ENCODE peak calls at places on chromosomes 7 and 10, in five cellular contexts. I, D, Z, X and S are unnamed samples.

GRCh38 chr10:47259521-47259920 is 40.5 kb upstream of the GDF10 start:
- DNase-seq in I (no peak), D (no peak), Z (no peak), X (no peak), S (no peak)

GRCh38 chr10:97178074-97178473 is 7.7 kb downstream of the SLIT1 start:
- DNase-seq in I (no peak), D (no peak), Z (no peak), X (no peak), S (no peak)

GRCh38 chr7:73701357-73701995 is 18.0 kb downstream of the STX1A start:
- DNase-seq in I (no peak), D (peak), Z (no peak), X (peak), S (no peak)

GRCh38 chr7:129790136-129790535 is 162.6 kb downstream of the UBE2H start:
- DNase-seq in I (no peak), D (peak), Z (no peak), X (no peak), S (no peak)

GRCh38 chr7:106175507-106175906 is 63.4 kb upstream of the SYPL1 start:
- DNase-seq in I (no peak), D (no peak), Z (no peak), X (no peak), S (no peak)

GRCh38 chr7:158050441-158051371 is 536.9 kb downstream of the PTPRN2 start:
- DNase-seq in I (peak), D (no peak), Z (no peak), X (no peak), S (no peak)

GRCh38 chr10:109977382-109977806 is 30.4 kb upstream of the ADD3 start:
- DNase-seq in I (no peak), D (no peak), Z (no peak), X (no peak), S (peak)

GRCh38 chr10:96984512-96985225 is 152.6 kb downstream of the LCOR start:
- DNase-seq in I (no peak), D (no peak), Z (no peak), X (no peak), S (no peak)

GRCh38 chr10:103124420-103125096 is 68.5 kb downstream of the NT5C2 start:
- DNase-seq in I (no peak), D (no peak), Z (no peak), X (no peak), S (no peak)

GRCh38 chr7:44990520-44991023 is 9.4 kb upstream of the CCM2 start:
- DNase-seq in I (no peak), D (peak), Z (no peak), X (peak), S (no peak)

GRCh38 chr7:150451833-150452431 is 1.5 kb downstream of the GIMAP8 start:
- DNase-seq in I (no peak), D (no peak), Z (no peak), X (no peak), S (no peak)

GRCh38 chr10:73762915-73763314 is 18.7 kb downstream of the SEC24C start:
- DNase-seq in I (no peak), D (peak), Z (no peak), X (no peak), S (no peak)

GRCh38 chr10:14954001-14954770 is at the start of gene DCLRE1C:
- DNase-seq in I (peak), D (peak), Z (peak), X (peak), S (peak)

GRCh38 chr7:74207586-74207985 is 2.2 kb upstream of the LAT2 start:
- DNase-seq in I (no peak), D (no peak), Z (no peak), X (no peak), S (no peak)

GRCh38 chr10:4678023-4678950 is 147.7 kb upstream of the AKR1E2 start:
- DNase-seq in I (no peak), D (peak), Z (no peak), X (no peak), S (no peak)

GRCh38 chr7:50508471-50508943 is 56.7 kb downstream of the DDC start:
- DNase-seq in I (no peak), D (no peak), Z (no peak), X (no peak), S (no peak)

GRCh38 chr10:114403545-114404161 is 649 bp downstream of the AFAP1L2 start:
- DNase-seq in I (no peak), D (no peak), Z (peak), X (no peak), S (no peak)

GRCh38 chr10:43293677-43294057 is 26.8 kb upstream of the RASGEF1A start:
- DNase-seq in I (peak), D (no peak), Z (no peak), X (no peak), S (no peak)

GRCh38 chr7:147571436-147572180 is 1019.0 kb upstream of the C7orf33 start:
- DNase-seq in I (no peak), D (no peak), Z (no peak), X (no peak), S (no peak)

GRCh38 chr10:120420421-120420820 is 36.6 kb upstream of the PLPP4 start:
- DNase-seq in I (no peak), D (no peak), Z (no peak), X (no peak), S (no peak)

GRCh38 chr10:71545001-71545400 is 148.3 kb downstream of the CDH23 start:
- DNase-seq in I (no peak), D (no peak), Z (no peak), X (no peak), S (no peak)

GRCh38 chr10:78053201-78053868 is 19.7 kb downstream of the RPS24 start:
- DNase-seq in I (no peak), D (peak), Z (no peak), X (no peak), S (no peak)

GRCh38 chr7:111772716-111773115 is 210.4 kb upstream of the IMMP2L start:
- DNase-seq in I (no peak), D (no peak), Z (no peak), X (no peak), S (no peak)

GRCh38 chr7:1228535-1229333 is 3.9 kb upstream of the UNCX start:
- DNase-seq in I (no peak), D (no peak), Z (no peak), X (no peak), S (no peak)

GRCh38 chr7:2807455-2807845 is 36.7 kb downstream of the GNA12 start:
- DNase-seq in I (no peak), D (no peak), Z (no peak), X (no peak), S (no peak)

GRCh38 chr10:71059059-71059818 is 153.1 kb upstream of the UNC5B start:
- DNase-seq in I (no peak), D (no peak), Z (peak), X (no peak), S (no peak)

GRCh38 chr10:132420469-132421376 is 23.7 kb downstream of the PWWP2B start:
- DNase-seq in I (no peak), D (no peak), Z (no peak), X (peak), S (no peak)

GRCh38 chr10:87862644-87863101 is 660 bp downstream of the KLLN start:
- DNase-seq in I (no peak), D (peak), Z (no peak), X (no peak), S (no peak)

GRCh38 chr10:3948843-3949242 is 163.8 kb upstream of the KLF6 start:
- DNase-seq in I (peak), D (peak), Z (no peak), X (peak), S (no peak)

GRCh38 chr7:129774359-129774758 is 162.8 kb downstream of the NRF1 start:
- DNase-seq in I (peak), D (no peak), Z (no peak), X (no peak), S (no peak)

GRCh38 chr7:90626011-90626410 is 29.9 kb downstream of the CDK14 start:
- DNase-seq in I (no peak), D (peak), Z (no peak), X (no peak), S (no peak)

GRCh38 chr7:113774182-113774807 is 144.5 kb downstream of the PPP1R3A start:
- DNase-seq in I (no peak), D (peak), Z (no peak), X (no peak), S (no peak)

GRCh38 chr10:124641282-124642075 is 102.7 kb downstream of the FAM53B start:
- DNase-seq in I (no peak), D (peak), Z (peak), X (peak), S (no peak)
- H3K27ac ChIP-seq in I (peak), D (no peak), Z (peak), X (peak), S (peak)

GRCh38 chr7:63105978-63106377 is 892.7 kb upstream of the ZNF722 start:
- DNase-seq in I (no peak), D (no peak), Z (no peak), X (no peak), S (no peak)
- TF ChIP-seq CTCF in I (no peak), D (no peak), Z (no peak), X (no peak), S (no peak)

GRCh38 chr10:1187855-1188555 is 131.8 kb downstream of the WDR37 start:
- DNase-seq in I (peak), D (no peak), Z (no peak), X (no peak), S (no peak)

GRCh38 chr10:1185911-1186692 is 129.9 kb downstream of the WDR37 start:
- DNase-seq in I (peak), D (no peak), Z (no peak), X (no peak), S (no peak)

GRCh38 chr10:1187151-1187854 is 131.1 kb downstream of the WDR37 start:
- DNase-seq in I (peak), D (no peak), Z (no peak), X (no peak), S (no peak)

GRCh38 chr10:1184541-1185415 is 128.6 kb downstream of the WDR37 start:
- DNase-seq in I (peak), D (no peak), Z (no peak), X (no peak), S (no peak)

DNA sequence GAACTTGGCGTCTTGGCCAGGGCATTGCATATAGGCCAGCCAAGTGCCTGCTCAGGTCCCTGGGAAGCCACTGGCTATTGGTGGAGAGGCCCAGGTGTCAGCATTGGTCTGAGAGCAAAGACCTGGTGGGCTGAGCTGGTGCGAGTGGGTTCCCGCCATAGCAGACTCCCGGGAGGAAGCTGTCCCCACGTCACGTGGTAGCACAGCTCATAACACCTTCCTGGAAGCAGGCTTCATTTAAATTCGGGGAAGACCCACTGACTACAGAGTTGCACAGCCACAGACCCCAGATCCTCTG is 130.5 kb downstream of the WDR37 start:
- DNase-seq in I (peak), D (no peak), Z (no peak), X (no peak), S (no peak)
- H3K27ac ChIP-seq in I (no peak), D (no peak), Z (no peak), X (no peak), S (no peak)

GRCh38 chr10:44386546-44387052 is 1.7 kb upstream of the CXCL12 start:
- DNase-seq in I (peak), D (peak), Z (peak), X (no peak), S (peak)
- TF ChIP-seq CTCF in I (peak), D (peak), Z (peak), X (peak), S (peak)

DNA sequence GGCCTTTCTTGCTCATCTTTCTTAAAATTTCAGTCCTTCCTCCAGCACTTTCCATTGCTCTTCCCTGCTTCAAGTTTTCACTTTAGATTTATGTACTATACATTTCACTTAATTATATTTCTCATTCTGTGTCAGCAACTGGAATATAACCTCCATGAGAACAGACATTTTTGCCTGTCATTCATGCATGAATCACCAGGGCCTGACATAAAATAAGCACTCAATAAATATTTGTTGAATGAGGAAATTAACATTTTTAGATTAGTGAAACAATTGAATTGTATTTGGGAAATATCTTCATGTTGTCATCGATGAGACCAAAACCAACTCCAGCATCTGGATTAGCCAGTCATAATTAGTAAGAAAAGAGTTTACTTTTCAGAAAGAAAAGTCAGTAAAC is 6.1 kb downstream of the SAMD9L start:
- DNase-seq in I (no peak), D (no peak), Z (no peak), X (no peak), S (no peak)
- H3K27ac ChIP-seq in I (no peak), D (no peak), Z (no peak), X (no peak), S (no peak)

GRCh38 chr10:108112218-108112617 is 947.7 kb upstream of the SORCS1 start:
- DNase-seq in I (no peak), D (no peak), Z (no peak), X (no peak), S (no peak)
- TF ChIP-seq CTCF in I (no peak), D (no peak), Z (no peak), X (peak), S (no peak)

DNA sequence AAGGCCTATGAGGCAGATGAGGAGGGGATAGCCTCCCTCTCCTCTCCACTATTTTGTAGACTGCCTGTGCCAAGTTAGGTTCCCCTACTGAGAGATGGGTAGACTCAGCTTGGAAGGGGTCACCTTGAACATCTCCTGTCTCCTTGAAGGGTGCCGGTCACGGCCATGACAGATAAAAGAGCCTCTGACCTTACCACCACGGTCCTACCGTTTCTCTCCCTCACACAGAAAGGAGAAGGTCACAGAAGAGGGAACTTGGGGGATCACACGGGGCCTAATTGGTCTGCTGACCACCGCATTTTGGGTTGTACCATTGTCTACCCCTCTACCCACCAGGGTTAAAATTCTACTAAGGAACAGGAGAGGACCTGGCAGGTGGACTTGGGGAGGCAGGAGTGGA is 17.0 kb downstream of the PRSS2 start:
- DNase-seq in I (no peak), D (no peak), Z (no peak), X (no peak), S (no peak)
- H3K27ac ChIP-seq in I (no peak), D (no peak), Z (peak), X (no peak), S (no peak)

GRCh38 chr7:97846945-97847344 is 25.3 kb downstream of the ASNS start:
- DNase-seq in I (no peak), D (no peak), Z (no peak), X (no peak), S (no peak)

GRCh38 chr7:97842772-97843345 is 29.3 kb downstream of the ASNS start:
- DNase-seq in I (no peak), D (no peak), Z (no peak), X (no peak), S (no peak)

GRCh38 chr7:97844036-97844435 is 28.2 kb downstream of the ASNS start:
- DNase-seq in I (no peak), D (peak), Z (no peak), X (no peak), S (no peak)

GRCh38 chr7:97845622-97846203 is 26.5 kb downstream of the ASNS start:
- DNase-seq in I (no peak), D (peak), Z (no peak), X (no peak), S (no peak)

DNA sequence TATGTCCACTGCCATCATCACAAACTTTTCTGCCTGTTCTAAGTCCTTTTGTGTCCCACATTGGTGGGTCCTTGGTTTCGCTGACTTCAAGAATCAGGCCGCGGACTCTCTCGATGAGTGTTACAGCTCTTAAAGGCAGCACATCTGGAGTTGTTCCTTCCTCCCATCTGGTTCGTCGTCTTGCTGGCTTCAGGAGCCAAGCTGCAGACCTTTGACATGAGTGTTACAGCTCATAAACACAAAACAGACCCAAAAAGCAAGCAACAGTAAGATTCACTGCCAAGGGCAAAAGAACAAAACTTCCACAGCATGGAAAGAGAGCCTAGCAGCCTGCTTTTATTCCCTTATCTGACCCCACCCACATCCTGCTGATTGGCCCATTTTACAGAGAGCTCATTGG is 30.2 kb downstream of the ASNS start:
- DNase-seq in I (no peak), D (no peak), Z (no peak), X (no peak), S (no peak)
- TF ChIP-seq CTCF in I (no peak), D (no peak), Z (no peak), X (no peak), S (no peak)